ENCODE peak calls at places on chromosomes 12 and 14, in seven cellular contexts. H, K, Q, U, R, J and Y are unnamed samples. For H3K36me3, the result is how much of the 10 kb centered on the place peaks cover.

GRCh38 chr12:130434560-130434959 is 96.9 kb downstream of the PIWIL1 start:
- DNase-seq in R (no peak), H (peak), K (no peak), Q (no peak), U (no peak), J (no peak), Y (no peak)

GRCh38 chr12:61213646-61214045 is 1046.6 kb upstream of the USP15 start:
- DNase-seq in U (peak), Q (no peak), H (no peak), K (no peak), R (no peak), J (no peak), Y (no peak)

GRCh38 chr14:60094306-60094897 is 2.7 kb downstream of the PCNX4 start:
- DNase-seq in U (peak), H (peak), K (peak), R (peak), Q (no peak), J (no peak), Y (no peak)

GRCh38 chr14:92903359-92903758 is 19.6 kb upstream of the CHGA start:
- DNase-seq in J (no peak), R (no peak), K (no peak), U (no peak), Q (no peak), H (no peak), Y (no peak)

GRCh38 chr14:93104961-93105360 is 10.8 kb downstream of the ITPK1 start:
- DNase-seq in Q (no peak), K (no peak), U (no peak), R (no peak), J (no peak), H (no peak), Y (no peak)

GRCh38 chr12:48380596-48380995 is 29.9 kb upstream of the ZNF641 start:
- DNase-seq in R (no peak), J (no peak), Q (no peak), H (no peak), K (no peak), U (no peak), Y (no peak)

GRCh38 chr14:54116972-54117371 is 160.3 kb upstream of the BMP4 start:
- DNase-seq in R (peak), J (no peak), H (no peak), K (peak), Q (no peak), U (peak), Y (no peak)

GRCh38 chr14:76352639-76353281 is 23.2 kb upstream of the ESRRB start:
- DNase-seq in R (peak), U (peak), J (no peak), K (peak), Q (peak), H (peak), Y (no peak)

GRCh38 chr12:127594351-127594970 is 672.5 kb upstream of the TMEM132C start:
- DNase-seq in K (no peak), H (no peak), U (no peak), R (no peak), Q (no peak), J (no peak), Y (no peak)
- H3K27ac ChIP-seq in K (peak), H (no peak), U (no peak), R (no peak), Q (no peak), J (no peak), Y (no peak)

DNA sequence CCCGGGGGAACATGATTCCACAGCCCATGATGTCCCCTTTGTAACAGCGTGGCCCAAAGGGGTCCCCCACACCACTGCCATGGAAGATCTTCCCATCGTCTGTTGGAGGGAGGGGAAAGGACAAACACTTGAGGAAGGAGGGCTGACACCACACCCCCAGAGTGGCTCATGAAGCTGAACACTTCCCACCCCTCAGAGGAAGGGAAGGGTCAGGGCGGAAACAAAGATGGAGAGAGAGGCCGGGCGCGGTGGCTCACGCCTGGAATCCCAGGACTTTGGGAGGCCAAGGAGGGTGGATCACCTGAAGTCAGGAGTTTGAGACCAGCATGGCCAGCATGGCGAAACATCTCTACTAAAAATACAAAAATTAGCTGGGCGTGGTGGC is 12.6 kb downstream of the SPRYD3 start:
- DNase-seq in H (no peak), J (no peak), R (no peak), U (no peak), Q (peak), K (peak), Y (no peak)
- H3K36me3 ChIP-seq in H (half or more), J (half or more), R (under half), U (under half), Q (under half), K (under half), Y (under half)

GRCh38 chr12:126651133-126651532 is 1585.9 kb downstream of the AACS start:
- DNase-seq in J (no peak), K (no peak), H (no peak), R (no peak), U (no peak), Q (no peak), Y (no peak)

DNA sequence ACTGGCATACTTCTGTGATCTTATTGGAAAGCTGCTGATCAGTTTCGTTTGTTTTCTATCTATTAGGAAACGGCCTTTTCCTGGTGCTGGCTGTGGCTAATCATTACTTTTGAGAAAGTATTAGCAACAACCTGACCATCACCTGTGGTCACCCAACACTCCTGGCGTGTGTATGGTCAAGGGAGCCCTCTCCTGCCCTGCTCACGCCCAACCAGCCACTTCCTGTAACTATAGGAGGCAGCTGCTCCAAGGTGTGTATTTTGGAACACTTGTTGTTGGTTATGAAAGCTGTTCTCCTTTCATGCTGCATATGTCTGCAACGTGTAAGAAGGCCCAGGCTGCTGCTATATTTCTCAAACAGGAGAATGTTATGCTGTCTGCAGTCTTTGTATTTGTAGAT is 1582.8 kb downstream of the AACS start:
- DNase-seq in U (no peak), R (no peak), Q (no peak), K (no peak), H (no peak), J (no peak), Y (no peak)
- TF ChIP-seq CTCF in U (no peak), R (no peak), Q (no peak), K (no peak), H (no peak), J (no peak), Y (no peak)

DNA sequence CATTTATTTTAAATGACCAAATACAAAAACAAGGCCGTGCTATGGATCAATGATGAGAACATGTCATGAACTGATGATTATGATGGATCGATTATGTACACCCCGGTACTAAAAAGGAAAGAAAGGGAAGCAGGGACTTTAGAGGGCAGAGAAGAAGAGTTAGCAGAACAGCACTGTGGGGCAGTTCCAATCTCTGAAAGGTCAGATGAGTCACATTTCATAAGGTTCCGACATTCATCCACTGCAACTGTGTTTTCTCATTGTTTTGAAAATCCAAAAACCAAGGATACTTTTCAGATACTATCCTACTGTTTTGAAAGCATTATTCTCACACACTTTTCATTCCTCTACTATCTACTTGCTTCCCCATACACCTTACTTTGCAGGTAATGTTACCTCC is 169.3 kb downstream of the STXBP6 start:
- DNase-seq in Q (no peak), J (no peak), R (no peak), U (no peak), K (peak), H (no peak), Y (no peak)
- H3K27ac ChIP-seq in Q (no peak), J (no peak), R (no peak), U (no peak), K (no peak), H (no peak), Y (no peak)

GRCh38 chr12:64744422-64745258 is 14.6 kb downstream of the GNS start:
- DNase-seq in R (peak), K (peak), Q (no peak), U (peak), J (no peak), H (no peak), Y (no peak)

GRCh38 chr12:64749466-64750202 is 9.6 kb downstream of the GNS start:
- DNase-seq in U (no peak), Q (no peak), K (no peak), J (no peak), R (no peak), H (no peak), Y (no peak)

GRCh38 chr12:64745259-64745807 is 13.9 kb downstream of the GNS start:
- DNase-seq in R (no peak), U (peak), H (no peak), J (no peak), K (no peak), Q (no peak), Y (no peak)

GRCh38 chr12:64747681-64748080 is 11.5 kb downstream of the GNS start:
- DNase-seq in K (peak), R (peak), U (peak), Q (no peak), J (no peak), H (no peak), Y (no peak)

DNA sequence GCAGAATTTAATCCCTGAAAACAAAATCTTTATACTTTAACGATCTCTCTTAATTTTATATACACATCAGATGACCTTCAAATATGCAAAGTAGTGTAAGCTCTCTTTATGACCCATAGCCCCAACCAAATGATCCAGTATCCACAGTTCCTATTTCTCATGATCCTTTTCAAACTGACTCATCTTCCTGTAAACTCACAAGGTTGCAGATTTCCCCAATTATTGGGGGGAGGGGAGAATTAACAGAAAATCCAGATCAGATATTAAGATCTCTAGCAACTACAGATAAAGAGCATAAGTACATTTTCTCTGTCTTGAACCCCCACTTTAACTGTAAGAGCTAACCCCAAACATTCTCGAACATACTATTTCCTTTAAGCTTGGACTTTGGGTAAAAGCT is 12.5 kb downstream of the GNS start:
- DNase-seq in H (no peak), U (peak), Q (no peak), J (no peak), R (peak), K (peak), Y (no peak)
- H3K36me3 ChIP-seq in H (half or more), U (under half), Q (under half), J (under half), R (under half), K (under half), Y (half or more)

DNA sequence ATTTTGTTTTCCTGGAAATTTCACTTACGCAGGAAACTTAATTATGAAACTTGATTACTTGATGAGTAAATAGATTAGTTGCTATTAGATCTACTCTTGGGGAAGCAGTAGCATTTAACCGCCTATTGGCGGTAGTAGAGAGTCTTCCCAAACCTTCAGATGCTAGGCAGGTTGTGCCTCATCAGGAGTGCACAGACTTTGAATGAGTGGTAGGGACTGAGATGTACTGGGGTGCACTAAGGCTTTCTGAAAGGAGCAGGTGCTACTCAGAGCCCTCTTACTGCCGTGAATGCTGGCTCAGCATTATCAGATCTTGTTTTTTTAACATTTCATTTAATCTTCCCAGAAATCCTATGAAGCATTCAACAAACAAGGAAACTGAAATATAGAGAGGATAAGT is 7.7 kb downstream of the GATC start:
- DNase-seq in K (peak), J (no peak), H (no peak), U (peak), R (peak), Q (no peak), Y (no peak)
- TF ChIP-seq CTCF in K (peak), J (no peak), H (peak), U (peak), R (peak), Q (no peak), Y (no peak)

DNA sequence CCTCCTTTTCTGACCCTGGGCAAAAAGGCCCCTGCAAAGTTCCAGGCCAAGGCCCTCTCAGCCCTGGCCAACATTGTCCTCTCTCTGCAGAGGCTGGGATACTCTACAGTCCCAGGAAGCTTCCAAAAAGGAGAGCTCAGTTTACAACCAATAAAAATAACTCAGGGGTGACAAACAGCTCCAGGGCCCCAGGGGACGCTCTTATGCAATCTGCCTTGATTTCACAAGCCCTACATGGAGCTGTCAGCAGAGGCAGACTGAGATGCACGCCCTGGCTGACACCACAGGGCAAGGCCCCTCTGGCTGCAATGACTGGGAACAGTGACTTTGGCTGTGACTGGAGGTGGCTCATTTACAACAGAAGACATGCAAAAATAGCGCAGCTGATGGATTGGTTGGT is 129.0 kb upstream of the MED13L start:
- DNase-seq in K (peak), Q (no peak), R (no peak), U (peak), J (peak), H (peak), Y (no peak)
- H3K27ac ChIP-seq in K (peak), Q (no peak), R (no peak), U (peak), J (no peak), H (no peak), Y (no peak)

DNA sequence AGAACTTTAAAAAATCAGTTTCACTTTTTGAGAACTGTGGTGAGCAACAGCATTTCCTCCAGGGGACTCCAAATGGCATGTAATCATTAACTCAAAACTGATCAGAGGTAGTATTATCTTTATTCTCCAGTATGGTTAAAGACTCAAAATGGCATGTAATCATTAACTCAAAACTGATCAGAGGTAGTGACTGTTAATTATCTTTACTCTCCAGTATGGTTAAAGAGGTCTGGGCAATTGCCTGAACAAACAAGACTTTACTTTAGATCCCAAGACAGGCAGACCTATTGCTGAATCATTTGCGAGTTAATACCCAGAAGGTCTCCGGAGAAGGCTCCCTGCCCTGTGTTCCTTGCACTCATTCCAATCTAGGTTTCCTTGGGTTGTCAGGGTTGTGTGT is 6.6 kb upstream of the ACADS start:
- DNase-seq in J (no peak), U (no peak), H (no peak), Q (no peak), R (no peak), K (no peak), Y (no peak)
- H3K36me3 ChIP-seq in J (half or more), U (half or more), H (half or more), Q (under half), R (under half), K (half or more), Y (under half)

DNA sequence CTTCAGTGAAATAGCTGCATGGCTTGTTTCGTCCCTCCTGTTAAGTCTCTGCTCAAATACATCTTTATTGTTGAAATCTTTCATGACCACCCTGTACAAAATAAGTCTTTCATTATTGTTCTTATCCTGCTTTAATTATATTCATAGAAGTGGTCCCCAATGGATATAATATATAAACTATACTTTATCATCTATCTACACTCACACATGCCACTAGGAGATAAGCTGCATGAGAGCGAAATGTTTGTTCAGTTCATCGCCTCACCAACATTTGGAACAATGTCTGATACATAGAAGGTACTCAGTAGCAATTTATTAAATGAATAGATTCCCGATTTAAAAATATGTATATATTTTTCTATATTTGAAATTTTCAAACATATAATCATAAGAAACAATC is 254.0 kb upstream of the ATXN7L3B start:
- DNase-seq in H (no peak), J (no peak), Q (no peak), K (no peak), U (no peak), R (no peak), Y (no peak)
- TF ChIP-seq CTCF in H (no peak), J (no peak), Q (no peak), K (no peak), U (no peak), R (no peak), Y (no peak)